ENCODE peak calls at places on chromosomes 4 and X, in nine cellular contexts. K, A, H, B, R, P, N, U and I are unnamed samples.

GRCh38 chr4:3642056-3642630 is 109.9 kb upstream of the LRPAP1 start:
- DNase-seq in K (no peak), A (no peak), H (no peak), B (no peak), R (no peak), P (no peak), N (no peak), U (no peak), I (no peak)

GRCh38 chr4:576991-577498 is 950 bp upstream of the TMEM271 start:
- DNase-seq in K (no peak), A (no peak), H (no peak), B (no peak), R (no peak), P (no peak), N (no peak), U (no peak), I (peak; percentile 36)

GRCh38 chr4:151610229-151610628 is 150.6 kb downstream of the GATB start:
- DNase-seq in K (no peak), A (no peak), H (no peak), B (no peak), R (no peak), P (no peak), N (no peak), U (no peak), I (no peak)

GRCh38 chrX:776061-776460 is 145.5 kb downstream of the SHOX start:
- DNase-seq in K (no peak), A (no peak), H (no peak), B (no peak), R (no peak), P (no peak), N (no peak), U (no peak), I (no peak)

GRCh38 chr4:153987291-153987690 is 198.4 kb upstream of the SFRP2 start:
- DNase-seq in K (no peak), A (no peak), H (no peak), B (no peak), R (peak; percentile 75), P (no peak), N (no peak), U (no peak), I (no peak)

GRCh38 chr4:135277980-135278315 is 1076.4 kb upstream of the PABPC4L start:
- DNase-seq in K (no peak), A (no peak), H (no peak), B (no peak), R (no peak), P (no peak), N (no peak), U (no peak), I (peak; percentile 55)

GRCh38 chr4:145902522-145902921 is 36.1 kb downstream of the ZNF827 start:
- DNase-seq in K (no peak), A (no peak), H (no peak), B (no peak), R (no peak), P (no peak), N (no peak), U (no peak), I (no peak)

GRCh38 chr4:15034071-15034764 is 31.9 kb downstream of the CPEB2 start:
- DNase-seq in K (no peak), A (no peak), H (no peak), B (no peak), R (peak; percentile 70), P (peak; percentile 69), N (no peak), U (peak; percentile 68), I (no peak)

GRCh38 chr4:151581575-151581974 is 172.6 kb downstream of the FHIP1A start:
- DNase-seq in K (no peak), A (no peak), H (no peak), B (no peak), R (no peak), P (no peak), N (no peak), U (no peak), I (no peak)

GRCh38 chrX:340641-341423 is 22.2 kb upstream of the GTPBP6 start:
- DNase-seq in K (no peak), A (no peak), H (no peak), B (no peak), R (no peak), P (no peak), N (no peak), U (no peak), I (no peak)

GRCh38 chr4:74109116-74109791 is 10.3 kb upstream of the CXCL2 start:
- DNase-seq in K (no peak), A (no peak), H (peak; percentile 94), B (no peak), R (peak; percentile 97), P (peak; percentile 93), N (peak; percentile 20), U (peak; percentile 97), I (peak; percentile 28)

GRCh38 chr4:169024762-169025161 is 14.7 kb upstream of the CBR4 start:
- DNase-seq in K (no peak), A (no peak), H (peak; percentile 43), B (no peak), R (peak; percentile 45), P (peak; percentile 68), N (peak; percentile 23), U (peak; percentile 59), I (peak; percentile 49)

GRCh38 chr4:78776729-78777555 is 792 bp downstream of the BMP2K start:
- DNase-seq in K (peak; percentile 9), A (peak; percentile 15), H (peak; percentile 16), B (peak; percentile 22), R (peak; percentile 68), P (peak; percentile 64), N (peak; percentile 56), U (peak; percentile 71), I (peak; percentile 80)

GRCh38 chrX:71420686-71421085 is 54.5 kb downstream of the TAF1 start:
- DNase-seq in K (no peak), A (no peak), H (no peak), B (no peak), R (no peak), P (no peak), N (no peak), U (no peak), I (peak; percentile 5)

DNA sequence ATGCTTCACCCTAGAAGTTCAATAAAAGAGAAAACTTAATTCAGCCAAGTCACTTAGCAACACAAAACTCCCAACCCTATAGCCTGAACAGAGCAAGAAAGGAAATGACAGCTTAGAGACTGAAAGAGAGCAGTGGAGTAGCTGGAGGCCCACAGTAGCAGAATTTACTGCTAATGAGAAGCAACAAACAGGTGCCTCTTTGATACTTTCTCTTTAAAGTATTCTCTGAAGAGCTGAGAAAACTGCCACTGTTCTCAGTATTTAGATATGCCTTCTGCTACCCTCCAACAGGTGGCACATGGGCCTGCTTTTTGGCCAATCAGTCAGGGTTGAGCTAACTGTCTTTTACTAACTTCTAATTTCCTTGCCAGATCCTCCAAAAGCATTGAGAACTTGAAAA is 240.0 kb downstream of the GPC3 start:
- DNase-seq in K (no peak), A (no peak), H (no peak), B (no peak), R (no peak), P (no peak), N (no peak), U (no peak), I (no peak)
- TF ChIP-seq CTCF in K (no peak), A (no peak), H (no peak), B (no peak), R (no peak), P (no peak), N (no peak), U (no peak), I (no peak)

GRCh38 chr4:138629669-138630068 is 385.9 kb upstream of the NOCT start:
- DNase-seq in K (no peak), A (no peak), H (no peak), B (no peak), R (no peak), P (no peak), N (no peak), U (no peak), I (no peak)
- H3K4me1 ChIP-seq in K (no peaks in the 10 kb centered on the region), A (no peaks in the 10 kb centered on the region), H (no peaks in the 10 kb centered on the region), B (no peaks in the 10 kb centered on the region), R (no peaks in the 10 kb centered on the region), P (no peaks in the 10 kb centered on the region), N (no peaks in the 10 kb centered on the region), U (no peaks in the 10 kb centered on the region), I (peaks cover 12% of the 10 kb centered on the region)

GRCh38 chrX:120301960-120302359 is 9.3 kb downstream of the TMEM255A start:
- DNase-seq in K (no peak), A (no peak), H (no peak), B (no peak), R (no peak), P (no peak), N (no peak), U (no peak), I (no peak)

GRCh38 chrX:120301497-120301896 is 9.8 kb downstream of the TMEM255A start:
- DNase-seq in K (no peak), A (no peak), H (no peak), B (no peak), R (no peak), P (no peak), N (no peak), U (no peak), I (no peak)

GRCh38 chrX:120297923-120298322 is 13.3 kb downstream of the TMEM255A start:
- DNase-seq in K (no peak), A (no peak), H (no peak), B (no peak), R (no peak), P (no peak), N (no peak), U (no peak), I (no peak)

GRCh38 chrX:120302434-120302833 is 8.8 kb downstream of the TMEM255A start:
- DNase-seq in K (no peak), A (no peak), H (no peak), B (no peak), R (no peak), P (no peak), N (peak; percentile 40), U (no peak), I (peak; percentile 4)

DNA sequence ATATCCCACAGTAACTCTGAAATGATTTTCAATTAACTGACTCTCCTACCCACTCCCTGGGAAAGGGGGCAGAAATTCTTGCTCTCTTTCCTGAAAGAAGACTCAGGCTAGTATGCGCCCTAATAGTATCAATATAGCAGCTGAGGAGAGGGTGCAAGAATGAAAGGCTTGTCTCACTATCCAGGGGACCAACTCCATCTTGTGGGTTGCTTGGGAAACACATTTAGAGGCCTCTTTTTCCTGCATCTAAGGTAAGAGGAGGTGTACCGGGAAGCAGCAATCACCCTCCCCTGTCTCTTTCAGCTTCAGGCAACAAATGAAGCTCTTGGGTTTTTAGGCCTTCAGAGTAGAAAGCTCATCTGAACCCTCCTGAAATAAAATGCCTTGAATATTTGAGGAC is 11.3 kb downstream of the TMEM255A start:
- DNase-seq in K (no peak), A (no peak), H (peak; percentile 9), B (no peak), R (no peak), P (no peak), N (peak; percentile 3), U (no peak), I (peak; percentile 21)
- TF ChIP-seq CTCF in K (no peak), A (no peak), H (no peak), B (no peak), R (no peak), P (no peak), N (peak; percentile 4), U (no peak), I (peak; percentile 23)

GRCh38 chr4:144801731-144802130 is 155.8 kb downstream of the HHIP start:
- DNase-seq in K (no peak), A (no peak), H (no peak), B (no peak), R (peak; percentile 59), P (no peak), N (no peak), U (no peak), I (no peak)

DNA sequence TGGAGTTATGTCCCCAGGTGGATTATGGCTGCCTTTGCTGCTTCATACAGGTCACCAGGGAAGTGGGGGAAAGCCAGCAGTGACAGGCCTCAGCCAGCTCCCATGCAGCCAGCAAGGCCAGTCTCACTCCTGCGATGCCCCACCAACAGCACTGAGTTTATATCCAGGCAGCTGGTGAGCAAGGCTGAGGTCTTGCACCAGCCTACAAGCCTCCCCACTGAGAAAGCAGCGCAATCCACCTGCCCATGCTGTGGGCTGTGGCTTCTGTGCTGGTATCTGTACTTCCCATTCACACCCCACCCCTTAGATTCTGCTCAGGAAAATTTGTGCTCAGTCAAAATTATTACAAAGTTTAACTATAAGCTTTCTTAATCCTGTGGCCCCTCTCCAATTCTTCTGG is 153.5 kb downstream of the HHIP start:
- DNase-seq in K (no peak), A (no peak), H (no peak), B (no peak), R (no peak), P (no peak), N (no peak), U (no peak), I (no peak)
- H3K4me1 ChIP-seq in K (no peaks in the 10 kb centered on the region), A (no peaks in the 10 kb centered on the region), H (no peaks in the 10 kb centered on the region), B (no peaks in the 10 kb centered on the region), R (no peaks in the 10 kb centered on the region), P (no peaks in the 10 kb centered on the region), N (no peaks in the 10 kb centered on the region), U (no peaks in the 10 kb centered on the region), I (no peaks in the 10 kb centered on the region)